ENCODE peak calls at places on chromosome 9, in seven cellular contexts. Y, V, D, K, L, H and R are unnamed samples.

GRCh38 chr9:104911029-104911607 is 16.8 kb downstream of the ABCA1 start:
- DNase-seq in L (no peak), Y (no peak), H (no peak), V (no peak), K (no peak), D (no peak), R (peak; percentile 41)

GRCh38 chr9:70418822-70419545 is 4.5 kb upstream of the KLF9 start:
- DNase-seq in V (peak; percentile 95), H (peak; percentile 97), K (peak; percentile 98), D (peak; percentile 96), Y (peak; percentile 98), L (peak; percentile 97), R (peak; percentile 93)

GRCh38 chr9:109166171-109166770 is 778 bp downstream of the FRRS1L start:
- DNase-seq in Y (no peak), H (no peak), K (no peak), D (no peak), V (no peak), L (no peak), R (no peak)

GRCh38 chr9:138010274-138010800 is 132.8 kb downstream of the CACNA1B start:
- DNase-seq in L (peak; percentile 45), H (no peak), V (no peak), K (no peak), D (no peak), Y (no peak), R (no peak)

GRCh38 chr9:79362100-79363081 is 209.4 kb upstream of the TLE4 start:
- DNase-seq in H (no peak), D (peak; percentile 15), Y (no peak), L (no peak), K (no peak), V (no peak), R (peak; percentile 48)

GRCh38 chr9:2354856-2355255 is 266.7 kb upstream of the VLDLR start:
- DNase-seq in D (no peak), H (no peak), K (peak; percentile 48), L (no peak), Y (no peak), V (no peak), R (no peak)

GRCh38 chr9:129751841-129752801 is 721 bp downstream of the PTGES start:
- DNase-seq in K (no peak), H (peak; percentile 17), Y (no peak), L (no peak), V (no peak), D (no peak), R (no peak)

GRCh38 chr9:28779240-28779639 is 1206.0 kb upstream of the C9orf72 start:
- DNase-seq in V (no peak), H (no peak), L (no peak), Y (no peak), K (no peak), D (peak; percentile 6), R (no peak)

GRCh38 chr9:98146101-98146991 is 27.3 kb upstream of the TRIM14 start:
- DNase-seq in V (no peak), L (no peak), Y (no peak), H (peak; percentile 29), K (no peak), D (peak; percentile 88), R (no peak)

GRCh38 chr9:37037137-37037743 is 3.2 kb upstream of the PAX5 start:
- DNase-seq in H (no peak), Y (no peak), V (no peak), K (no peak), D (no peak), L (peak; percentile 88), R (no peak)

GRCh38 chr9:3478549-3478953 is 47.2 kb downstream of the RFX3 start:
- DNase-seq in L (no peak), K (no peak), H (no peak), V (no peak), D (no peak), Y (no peak), R (no peak)

GRCh38 chr9:29213374-29214161 is 1640.3 kb upstream of the C9orf72 start:
- DNase-seq in V (no peak), H (no peak), L (no peak), K (no peak), Y (no peak), D (peak; percentile 66), R (no peak)

GRCh38 chr9:132457508-132457907 is 47.5 kb downstream of the CFAP77 start:
- DNase-seq in L (no peak), V (no peak), D (no peak), Y (no peak), H (no peak), K (no peak), R (no peak)

GRCh38 chr9:70490478-70490877 is 76.0 kb upstream of the KLF9 start:
- DNase-seq in L (no peak), V (no peak), H (no peak), K (no peak), Y (no peak), D (no peak), R (no peak)

GRCh38 chr9:136953771-136954269 is 1.7 kb downstream of the LCN12 start:
- DNase-seq in V (no peak), Y (no peak), D (no peak), L (peak; percentile 72), K (no peak), H (no peak), R (no peak)

GRCh38 chr9:27109621-27110020 is 596 bp downstream of the TEK start:
- DNase-seq in V (no peak), K (no peak), D (no peak), H (no peak), Y (no peak), L (no peak), R (no peak)
- H3K27ac ChIP-seq in V (peak overlapping the region; percentile 25), K (no peak overlapping the region), D (no peak overlapping the region), H (peak overlapping the region; percentile 83), Y (peak overlapping the region; percentile 72), L (peak overlapping the region; percentile 73), R (peak overlapping the region; percentile 59)

GRCh38 chr9:69325409-69326212 is 596 bp downstream of the ENTREP1 start:
- DNase-seq in L (no peak), H (peak; percentile 31), Y (no peak), V (no peak), D (peak; percentile 43), K (peak; percentile 25), R (no peak)

GRCh38 chr9:69326261-69326660 is 1.2 kb downstream of the ENTREP1 start:
- DNase-seq in L (no peak), Y (no peak), H (peak; percentile 21), V (no peak), K (no peak), D (no peak), R (no peak)

GRCh38 chr9:69323886-69324285 is 1.1 kb upstream of the ENTREP1 start:
- DNase-seq in K (no peak), Y (no peak), H (no peak), D (no peak), L (no peak), V (no peak), R (no peak)

GRCh38 chr9:69322256-69322655 is 2.8 kb upstream of the ENTREP1 start:
- DNase-seq in K (no peak), D (no peak), Y (no peak), L (no peak), V (no peak), H (no peak), R (no peak)

DNA sequence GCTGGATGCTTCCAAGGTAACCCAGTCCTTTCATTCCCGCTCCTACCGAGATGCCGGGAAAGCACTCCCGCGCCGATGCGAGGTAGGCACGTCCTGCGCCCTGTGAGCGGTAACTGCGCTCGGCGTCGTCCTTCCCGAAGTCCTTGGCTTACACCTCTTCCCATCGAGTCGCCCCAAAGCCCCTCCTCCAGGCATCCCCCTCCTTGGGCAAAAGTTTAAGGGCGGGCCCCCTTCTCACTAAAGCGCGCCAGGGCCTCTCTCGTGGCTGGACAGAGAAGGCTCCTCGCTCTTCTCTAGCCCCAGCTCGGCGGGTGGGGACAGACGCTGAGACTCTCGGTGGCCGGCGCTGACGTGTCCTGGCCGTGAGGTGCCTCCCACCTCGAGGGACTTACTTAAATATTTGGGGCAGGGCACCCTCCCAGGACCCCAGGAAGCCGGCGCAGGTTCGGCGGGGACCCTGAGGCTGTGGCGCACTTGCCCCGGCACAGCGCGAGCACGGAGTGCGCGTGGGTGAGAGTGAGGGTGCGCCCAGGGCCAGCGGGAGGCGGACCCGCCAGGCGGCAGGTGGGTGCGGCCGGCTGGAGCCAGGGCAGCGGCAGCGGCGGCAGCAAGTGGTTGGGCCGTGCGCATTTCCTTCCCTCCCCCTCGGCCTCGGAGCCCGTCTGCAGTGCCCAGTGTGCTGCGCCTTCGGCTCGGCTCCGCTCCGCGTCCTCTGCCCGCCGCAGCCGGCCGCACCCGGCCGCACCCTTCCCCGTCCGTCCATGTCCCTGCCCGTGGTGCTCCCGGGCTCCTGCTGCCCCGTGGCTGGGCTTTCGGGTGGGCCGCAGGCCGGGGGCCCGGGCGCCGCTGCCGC is at the start of gene ENTREP1:
- DNase-seq in L (peak; percentile 84), K (peak; percentile 61), V (no peak), D (peak; percentile 78), Y (peak; percentile 29), H (peak; percentile 77), R (no peak)
- H3K4me3 ChIP-seq in L (peak within 1 kb of the TSS; percentile 40), K (peak within 1 kb of the TSS; percentile 60), V (peak within 1 kb of the TSS; percentile 42), D (peak within 1 kb of the TSS; percentile 55), Y (peak within 1 kb of the TSS; percentile 40), H (peak within 1 kb of the TSS; percentile 81), R (peak within 1 kb of the TSS; percentile 49)

GRCh38 chr9:127805620-127806019 is 2.9 kb downstream of the FPGS start:
- DNase-seq in Y (no peak), D (peak; percentile 45), L (no peak), K (peak; percentile 56), V (no peak), H (no peak), R (no peak)
- TF ChIP-seq CTCF in Y (no peak), D (peak; percentile 26), L (no peak), K (no peak), V (peak; percentile 35), H (peak; percentile 34), R (peak; percentile 78)

GRCh38 chr9:114371343-114371985 is 16.3 kb downstream of the AKNA start:
- DNase-seq in V (no peak), K (no peak), H (no peak), D (no peak), L (no peak), Y (no peak), R (no peak)

GRCh38 chr9:114369567-114370240 is 18.1 kb downstream of the AKNA start:
- DNase-seq in L (no peak), H (no peak), D (no peak), Y (no peak), K (no peak), V (no peak), R (no peak)

GRCh38 chr9:114371986-114372917 is 15.5 kb downstream of the AKNA start:
- DNase-seq in Y (peak; percentile 74), H (no peak), V (no peak), K (no peak), D (no peak), L (peak; percentile 86), R (no peak)

GRCh38 chr9:114370985-114371335 is 16.8 kb downstream of the AKNA start:
- DNase-seq in D (no peak), K (no peak), V (no peak), Y (no peak), L (peak; percentile 83), H (no peak), R (no peak)

DNA sequence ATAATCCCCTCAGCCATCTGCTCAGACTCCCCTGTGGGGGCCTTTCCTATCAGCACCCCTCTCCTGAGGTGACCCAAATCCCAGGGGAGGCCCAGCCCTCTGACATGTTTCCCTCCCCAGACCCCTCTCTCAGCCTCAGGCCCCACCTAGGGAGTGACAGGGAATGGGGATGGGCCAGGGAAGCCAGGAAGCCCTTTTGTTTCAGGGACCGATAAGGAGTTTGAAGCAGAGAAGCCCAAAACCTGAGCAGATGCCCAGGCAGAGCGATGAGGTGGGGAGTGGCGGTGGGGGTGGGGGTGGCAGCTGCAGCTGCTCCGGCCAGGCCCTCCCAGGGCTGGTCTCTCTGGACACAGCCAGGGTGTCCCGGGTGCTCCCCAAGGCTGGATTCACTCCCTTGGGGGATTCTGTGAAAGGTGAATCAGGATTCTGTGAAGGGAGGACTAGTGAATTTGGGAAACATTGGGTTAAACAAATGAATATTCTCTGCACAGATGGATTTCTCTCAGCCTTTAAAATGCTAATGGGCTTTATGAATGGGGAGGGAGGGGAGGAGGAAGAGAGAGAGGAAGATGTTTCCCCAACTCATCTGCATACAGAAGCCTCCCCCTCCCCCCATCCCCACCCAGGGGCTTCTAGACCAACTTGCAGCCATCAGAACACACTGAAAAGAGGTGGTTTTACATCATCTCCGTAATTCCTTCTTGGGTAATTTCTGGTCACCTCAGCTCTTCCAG is 17.4 kb downstream of the AKNA start:
- DNase-seq in H (no peak), V (no peak), L (peak; percentile 77), Y (no peak), K (no peak), D (no peak), R (no peak)
- H3K27ac ChIP-seq in H (no peak overlapping the region), V (no peak overlapping the region), L (peak overlapping the region; percentile 96), Y (peak overlapping the region; percentile 80), K (peak overlapping the region; percentile 51), D (no peak overlapping the region), R (no peak overlapping the region)